ENCODE peak calls at places on chromosomes 5 and 9, in six cellular contexts. D is K562, X is HCT116, A is H1, G is HepG2, W is GM12878. E is an unnamed sample.

GRCh38 chr9:98330831-98331230 is 75.4 kb upstream of the TBC1D2 start:
- DNase-seq in D (no peak), X (no peak), A (no peak), G (no peak), W (no peak), E (no peak)

GRCh38 chr9:16221822-16222547 is 648.5 kb downstream of the BNC2 start:
- DNase-seq in D (no peak), X (no peak), A (no peak), G (no peak), W (no peak), E (no peak)

GRCh38 chr9:101458955-101459631 is 23.5 kb upstream of the ALDOB start:
- DNase-seq in D (peak), X (peak), A (no peak), G (peak), W (no peak), E (peak)

GRCh38 chr5:12794476-12795332 is 890.5 kb upstream of the CTNND2 start:
- DNase-seq in D (no peak), X (no peak), A (no peak), G (no peak), W (no peak), E (peak)

GRCh38 chr9:84408416-84408815 is 67.9 kb upstream of the SLC28A3 start:
- DNase-seq in D (no peak), X (no peak), A (no peak), G (no peak), W (no peak), E (no peak)

GRCh38 chr5:60161340-60161934 is 267.9 kb upstream of the PDE4D start:
- DNase-seq in D (no peak), X (peak), A (no peak), G (peak), W (peak), E (peak)

GRCh38 chr5:84287964-84288363 is 96.7 kb downstream of the EDIL3 start:
- DNase-seq in D (no peak), X (peak), A (no peak), G (no peak), W (peak), E (no peak)

GRCh38 chr5:141786700-141787099 is 91.5 kb downstream of the PCDH1 start:
- DNase-seq in D (no peak), X (no peak), A (no peak), G (no peak), W (no peak), E (no peak)

GRCh38 chr9:78821126-78821822 is 524.3 kb downstream of the PSAT1 start:
- DNase-seq in D (peak), X (peak), A (no peak), G (peak), W (no peak), E (peak)

GRCh38 chr5:74290634-74291033 is 349.9 kb downstream of the ENC1 start:
- DNase-seq in D (no peak), X (no peak), A (no peak), G (peak), W (no peak), E (no peak)

GRCh38 chr5:56715996-56716395 is 99.4 kb upstream of the MAP3K1 start:
- DNase-seq in D (no peak), X (no peak), A (no peak), G (no peak), W (no peak), E (no peak)

GRCh38 chr9:17906841-17907779 is 328.2 kb downstream of the SH3GL2 start:
- DNase-seq in D (no peak), X (no peak), A (peak), G (no peak), W (no peak), E (peak)

GRCh38 chr9:131539223-131539923 is 6.0 kb upstream of the PRRT1B start:
- DNase-seq in D (no peak), X (no peak), A (no peak), G (no peak), W (no peak), E (no peak)

GRCh38 chr5:59193616-59194319 is 610.9 kb downstream of the RAB3C start:
- DNase-seq in D (no peak), X (no peak), A (no peak), G (no peak), W (no peak), E (no peak)

GRCh38 chr5:149471406-149472183 is 79.6 kb downstream of the CSNK1A1 start:
- DNase-seq in D (peak), X (no peak), A (no peak), G (no peak), W (no peak), E (no peak)

GRCh38 chr9:134690301-134690751 is 48.7 kb downstream of the COL5A1 start:
- DNase-seq in D (no peak), X (no peak), A (no peak), G (no peak), W (no peak), E (no peak)

GRCh38 chr5:170503970-170504525 is at the start of gene KCNIP1:
- DNase-seq in D (no peak), X (no peak), A (peak), G (no peak), W (no peak), E (peak)

GRCh38 chr5:69295088-69295754 is 37.4 kb downstream of the CCDC125 start:
- DNase-seq in D (peak), X (no peak), A (no peak), G (no peak), W (no peak), E (peak)

GRCh38 chr5:131109540-131110255 is 55.4 kb downstream of the HINT1 start:
- DNase-seq in D (peak), X (peak), A (no peak), G (peak), W (peak), E (peak)

GRCh38 chr9:96413312-96414221 is 4.6 kb downstream of the ZNF367 start:
- DNase-seq in D (peak), X (no peak), A (no peak), G (no peak), W (peak), E (no peak)

GRCh38 chr9:101467690-101468089 is 32.1 kb upstream of the ALDOB start:
- DNase-seq in D (no peak), X (no peak), A (no peak), G (no peak), W (no peak), E (no peak)

GRCh38 chr5:174751154-174751990 is 27.0 kb downstream of the MSX2 start:
- DNase-seq in D (no peak), X (no peak), A (peak), G (no peak), W (no peak), E (peak)

GRCh38 chr5:177189416-177189815 is 55.8 kb downstream of the NSD1 start:
- DNase-seq in D (no peak), X (no peak), A (no peak), G (no peak), W (no peak), E (no peak)

GRCh38 chr9:124527781-124528180 is 20.6 kb upstream of the NR5A1 start:
- DNase-seq in D (no peak), X (no peak), A (no peak), G (no peak), W (no peak), E (no peak)

GRCh38 chr9:91904541-91905236 is 45.3 kb downstream of the ROR2 start:
- DNase-seq in D (no peak), X (no peak), A (no peak), G (no peak), W (no peak), E (no peak)

GRCh38 chr9:21854594-21854993 is 52.2 kb downstream of the MTAP start:
- DNase-seq in D (no peak), X (no peak), A (no peak), G (peak), W (no peak), E (no peak)

GRCh38 chr5:137761020-137761516 is 6.9 kb upstream of the HNRNPA0 start:
- DNase-seq in D (no peak), X (no peak), A (no peak), G (peak), W (no peak), E (no peak)

GRCh38 chr9:133051281-133051900 is 10.4 kb upstream of the CEL start:
- DNase-seq in D (no peak), X (no peak), A (no peak), G (no peak), W (no peak), E (no peak)

GRCh38 chr9:131346559-131346958 is 47.3 kb upstream of the PRRC2B start:
- DNase-seq in D (no peak), X (no peak), A (no peak), G (no peak), W (no peak), E (no peak)

GRCh38 chr9:75108571-75108970 is 20.3 kb downstream of the OSTF1 start:
- DNase-seq in D (no peak), X (no peak), A (no peak), G (no peak), W (no peak), E (no peak)

GRCh38 chr5:159509002-159509660 is 178.8 kb upstream of the IL12B start:
- DNase-seq in D (no peak), X (no peak), A (no peak), G (no peak), W (no peak), E (no peak)

GRCh38 chr5:159504857-159505304 is 174.6 kb upstream of the IL12B start:
- DNase-seq in D (no peak), X (no peak), A (no peak), G (no peak), W (no peak), E (no peak)

GRCh38 chr5:159507661-159508060 is 177.4 kb upstream of the IL12B start:
- DNase-seq in D (no peak), X (no peak), A (no peak), G (no peak), W (no peak), E (no peak)

GRCh38 chr5:159508344-159508743 is 178.1 kb upstream of the IL12B start:
- DNase-seq in D (no peak), X (no peak), A (no peak), G (no peak), W (no peak), E (no peak)

GRCh38 chr5:159507055-159507454 is 176.8 kb upstream of the IL12B start:
- DNase-seq in D (no peak), X (no peak), A (no peak), G (no peak), W (no peak), E (no peak)
- TF ChIP-seq YY1 in D (no peak), X (no peak), A (no peak), G (no peak), W (no peak), E (no peak)

GRCh38 chr5:54311178-54311811 is 922 bp upstream of the ARL15 start:
- DNase-seq in D (peak), X (no peak), A (no peak), G (no peak), W (no peak), E (peak)
- TF ChIP-seq SIN3A in D (peak), X (no peak), A (no peak), G (no peak), W (no peak), E (no peak)

DNA sequence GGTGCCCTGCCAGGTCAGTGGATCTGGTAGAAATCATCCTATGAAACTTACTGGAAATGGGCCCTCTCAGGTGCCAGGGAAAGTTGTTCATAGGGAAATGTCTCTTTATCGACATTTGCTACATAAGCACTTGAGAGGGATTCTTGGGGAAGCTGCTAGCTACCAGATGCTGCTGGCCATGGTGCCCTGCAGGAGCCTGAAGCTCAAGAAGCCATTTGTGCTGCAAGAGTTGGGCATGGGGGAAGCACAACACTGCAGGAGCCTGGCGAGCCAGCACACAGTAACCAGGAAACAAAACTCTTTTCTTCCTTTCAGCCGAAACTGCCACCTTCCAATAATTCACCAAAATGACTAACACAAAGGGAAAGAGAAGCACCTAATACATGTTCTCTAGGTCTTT is 26.3 kb upstream of the LARP1 start:
- DNase-seq in D (no peak), X (no peak), A (no peak), G (no peak), W (no peak), E (no peak)
- TF ChIP-seq YY1 in D (no peak), X (no peak), A (no peak), G (no peak), W (no peak), E (no peak)

GRCh38 chr5:157444224-157444623 is 15.8 kb upstream of the NIPAL4 start:
- DNase-seq in D (no peak), X (no peak), A (no peak), G (no peak), W (no peak), E (no peak)
- TF ChIP-seq SIN3A in D (no peak), X (no peak), A (no peak), G (no peak), W (no peak), E (no peak)

E was measured in SK-N-SH.